ENCODE peak calls at places on chromosomes 5 and 9, in nine cellular contexts. F, C, T, U, H, S, W, P and M are unnamed samples.

GRCh38 chr9:136088481-136088938 is 6.6 kb downstream of the NACC2 start:
- DNase-seq in H (peak), W (no peak), U (no peak), T (no peak), C (no peak), F (no peak), P (no peak), S (no peak), M (peak)

GRCh38 chr9:75089369-75089766 is 1.1 kb downstream of the OSTF1 start:
- DNase-seq in F (no peak), H (no peak), P (no peak), S (no peak), U (no peak), T (no peak), W (no peak), C (no peak), M (no peak)

GRCh38 chr9:36840895-36841536 is 193.1 kb downstream of the PAX5 start:
- DNase-seq in C (peak), S (no peak), U (no peak), T (no peak), W (no peak), H (no peak), F (no peak), P (peak), M (no peak)

GRCh38 chr5:94361161-94361560 is 257.2 kb downstream of the KIAA0825 start:
- DNase-seq in P (no peak), F (no peak), U (no peak), C (peak), T (no peak), W (no peak), S (no peak), H (no peak), M (no peak)

GRCh38 chr5:67319935-67320725 is 123.5 kb upstream of the CD180 start:
- DNase-seq in U (no peak), S (no peak), F (no peak), C (no peak), H (no peak), W (no peak), T (no peak), P (no peak), M (no peak)

GRCh38 chr5:110361501-110361900 is 365.0 kb downstream of the TMEM232 start:
- DNase-seq in S (no peak), C (peak), W (no peak), T (no peak), U (no peak), F (no peak), P (no peak), H (no peak), M (no peak)

GRCh38 chr5:124477577-124477976 is 268.9 kb downstream of the ZNF608 start:
- DNase-seq in H (no peak), P (no peak), F (no peak), W (no peak), C (no peak), U (no peak), S (no peak), T (no peak), M (no peak)

GRCh38 chr5:162488077-162488476 is 420.5 kb downstream of the GABRG2 start:
- DNase-seq in S (no peak), U (no peak), F (no peak), H (no peak), P (no peak), W (no peak), T (no peak), C (no peak), M (no peak)

GRCh38 chr9:72579190-72579589 is 57.8 kb downstream of the TMC1 start:
- DNase-seq in T (no peak), W (peak), C (no peak), H (no peak), U (no peak), P (no peak), S (no peak), F (no peak), M (peak)

GRCh38 chr9:99075246-99075912 is 29.5 kb upstream of the TGFBR1 start:
- DNase-seq in F (no peak), S (no peak), U (no peak), C (peak), H (no peak), T (no peak), P (no peak), W (no peak), M (no peak)

GRCh38 chr9:113556877-113557593 is 93.5 kb downstream of the RGS3 start:
- DNase-seq in S (no peak), U (no peak), T (no peak), C (no peak), F (no peak), H (peak), P (no peak), W (no peak), M (peak)